ENCODE peak calls at places on chromosomes 16 and 17, in six cellular contexts. U is IMR-90, P is neuronal stem cell, H is H1, B is mesenchymal stem cell, C is mesendoderm. V is an unnamed sample.

GRCh38 chr17:44444735-44445105 is 55.3 kb upstream of the ITGA2B start:
- DNase-seq in B (peak; percentile 85), H (no peak), U (peak; percentile 97), P (no peak), C (no peak), V (no peak)

GRCh38 chr16:84699147-84699711 is 571 bp upstream of the USP10 start:
- DNase-seq in H (no peak), P (no peak), U (no peak), C (no peak), B (no peak), V (no peak)

GRCh38 chr17:61202564-61202963 is 197.1 kb upstream of the TBX2 start:
- DNase-seq in B (peak; percentile 49), C (no peak), P (no peak), H (no peak), U (peak; percentile 81), V (no peak)

GRCh38 chr17:12680407-12680897 is 14.8 kb downstream of the MYOCD start:
- DNase-seq in U (peak; percentile 34), B (no peak), P (no peak), H (no peak), C (no peak), V (no peak)

GRCh38 chr17:40307691-40308289 is 1.2 kb upstream of the RARA start:
- DNase-seq in H (no peak), B (peak; percentile 68), U (no peak), P (no peak), C (no peak), V (no peak)

GRCh38 chr16:84368327-84368996 is at the start of gene ATP2C2:
- DNase-seq in H (peak; percentile 66), C (peak; percentile 75), P (no peak), B (no peak), U (no peak), V (peak; percentile 92)

GRCh38 chr16:89055313-89055712 is 38.3 kb upstream of the ACSF3 start:
- DNase-seq in B (no peak), C (no peak), H (no peak), U (no peak), P (no peak), V (no peak)

GRCh38 chr17:4313482-4314114 is 49.8 kb upstream of the ANKFY1 start:
- DNase-seq in H (no peak), B (peak; percentile 44), P (no peak), C (no peak), U (no peak), V (no peak)

GRCh38 chr17:79047923-79048825 is 24.2 kb downstream of the C1QTNF1 start:
- DNase-seq in B (no peak), P (no peak), H (no peak), U (no peak), C (no peak), V (no peak)

GRCh38 chr17:18916816-18917496 is 35.0 kb upstream of the SLC5A10 start:
- DNase-seq in P (no peak), U (peak; percentile 45), C (no peak), H (no peak), B (no peak), V (no peak)

GRCh38 chr16:86222965-86223551 is 287.3 kb upstream of the FOXF1 start:
- DNase-seq in H (no peak), C (no peak), B (peak; percentile 97), P (no peak), U (peak; percentile 98), V (no peak)

GRCh38 chr17:2214887-2215615 is 88.5 kb downstream of the SMG6 start:
- DNase-seq in B (peak; percentile 93), H (no peak), U (peak; percentile 88), P (no peak), C (no peak), V (no peak)

GRCh38 chr17:57045868-57046671 is 39.0 kb upstream of the AKAP1 start:
- DNase-seq in H (no peak), B (no peak), C (no peak), P (no peak), U (no peak), V (peak; percentile 68)

GRCh38 chr16:88900653-88901052 is 34.2 kb upstream of the PABPN1L start:
- DNase-seq in H (no peak), P (no peak), B (no peak), C (no peak), U (no peak), V (no peak)

GRCh38 chr17:82978354-82978753 is 101.1 kb upstream of the METRNL start:
- DNase-seq in H (no peak), P (no peak), B (no peak), C (no peak), U (no peak), V (no peak)

GRCh38 chr17:56292628-56293027 is 139.4 kb downstream of the ANKFN1 start:
- DNase-seq in H (no peak), B (no peak), U (no peak), P (no peak), C (no peak), V (no peak)

GRCh38 chr16:83137326-83137770 is 510.6 kb downstream of the CDH13 start:
- DNase-seq in B (peak; percentile 86), H (no peak), U (peak; percentile 83), C (no peak), P (peak; percentile 24), V (no peak)

GRCh38 chr17:76840443-76840767 is 27.8 kb upstream of the MGAT5B start:
- DNase-seq in H (no peak), P (peak; percentile 21), U (no peak), B (no peak), C (no peak), V (peak; percentile 57)

GRCh38 chr16:23377071-23377931 is 75.2 kb downstream of the SCNN1B start:
- DNase-seq in P (no peak), C (no peak), B (no peak), H (no peak), U (no peak), V (no peak)

DNA sequence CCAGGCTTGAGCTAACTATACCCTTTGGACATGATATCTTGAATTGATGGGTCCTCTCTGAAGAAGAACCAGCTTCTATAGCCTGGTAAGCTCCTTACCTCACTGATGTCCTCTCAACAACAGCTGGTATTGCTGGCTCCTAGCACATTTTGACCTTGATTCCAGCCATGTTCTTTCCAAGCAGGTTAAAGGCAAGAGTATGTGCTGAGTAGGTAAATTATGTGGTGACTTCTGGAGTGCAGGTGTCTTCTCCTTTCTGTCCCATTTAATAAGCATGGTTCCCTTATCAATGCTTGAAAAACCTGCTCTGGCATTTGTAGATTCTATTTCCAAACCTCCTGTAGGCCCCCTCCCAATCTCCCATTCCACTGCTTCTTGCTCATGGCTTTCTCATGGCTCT is 300.1 kb downstream of the UTP18 start:
- DNase-seq in B (no peak), H (no peak), C (no peak), P (no peak), U (no peak), V (no peak)
- H2BK15ac ChIP-seq in B (no peak overlapping the region), H (no peak overlapping the region), C (no peak overlapping the region), P (no peak overlapping the region), U (no peak overlapping the region), V (no peak overlapping the region)

GRCh38 chr16:67880584-67880983 is 4.1 kb upstream of the NRN1L start:
- DNase-seq in P (no peak), H (no peak), C (no peak), U (no peak), B (no peak), V (no peak)
- H2BK15ac ChIP-seq in P (no peak overlapping the region), H (no peak overlapping the region), C (no peak overlapping the region), U (no peak overlapping the region), B (no peak overlapping the region), V (no peak overlapping the region)

GRCh38 chr16:47465919-47466630 is 4.9 kb downstream of the PHKB start:
- DNase-seq in B (no peak), U (no peak), H (no peak), P (no peak), C (no peak), V (no peak)
- H2BK15ac ChIP-seq in B (no peak overlapping the region), U (no peak overlapping the region), H (no peak overlapping the region), P (no peak overlapping the region), C (no peak overlapping the region), V (no peak overlapping the region)

GRCh38 chr17:41919840-41920579 is 1.3 kb upstream of the ACLY start:
- DNase-seq in H (no peak), P (no peak), C (peak; percentile 86), U (peak; percentile 33), B (no peak), V (peak; percentile 62)
- H2BK15ac ChIP-seq in H (peak overlapping the region; percentile 65), P (no peak overlapping the region), C (no peak overlapping the region), U (no peak overlapping the region), B (no peak overlapping the region), V (no peak overlapping the region)

DNA sequence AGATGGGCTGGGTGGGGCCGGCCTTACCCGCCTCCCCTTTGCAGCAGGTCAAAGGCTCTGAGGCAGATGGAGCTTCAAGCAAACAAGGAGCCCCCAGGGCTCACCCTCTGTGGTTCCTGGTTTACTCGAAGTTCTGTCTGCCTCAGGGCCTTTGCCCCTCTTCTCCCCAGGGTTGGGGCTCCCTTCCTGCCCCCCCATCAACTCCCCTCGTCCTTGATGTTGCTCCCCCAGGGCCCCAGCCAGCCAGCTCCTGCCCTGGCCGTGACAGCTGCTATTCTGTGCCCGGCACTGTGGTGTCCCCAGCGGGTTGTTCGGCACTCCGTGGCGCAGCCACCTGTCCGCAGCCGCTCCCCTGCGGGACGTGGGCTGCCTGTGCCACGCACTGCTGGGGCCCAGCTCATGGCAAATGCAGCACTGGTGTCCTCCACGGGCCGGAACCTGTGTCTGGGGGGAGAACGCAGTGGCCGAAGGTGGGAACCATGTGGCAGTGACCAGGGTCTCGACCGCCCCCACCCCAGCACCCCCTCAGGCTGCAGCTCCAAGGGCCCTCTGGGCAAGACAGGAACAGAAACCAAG is 4.3 kb upstream of the METRN start:
- DNase-seq in P (no peak), B (no peak), C (no peak), U (no peak), H (no peak), V (no peak)
- H2BK15ac ChIP-seq in P (peak overlapping the region; percentile 99), B (no peak overlapping the region), C (no peak overlapping the region), U (no peak overlapping the region), H (peak overlapping the region; percentile 61), V (no peak overlapping the region)

GRCh38 chr17:6305613-6306360 is 129.1 kb downstream of the AIPL1 start:
- DNase-seq in B (no peak), H (no peak), U (no peak), P (no peak), C (no peak), V (no peak)

GRCh38 chr17:6299275-6299674 is 135.6 kb downstream of the AIPL1 start:
- DNase-seq in P (no peak), H (no peak), B (no peak), C (no peak), U (no peak), V (no peak)

GRCh38 chr17:6306820-6307219 is 128.1 kb downstream of the AIPL1 start:
- DNase-seq in B (no peak), H (no peak), U (no peak), C (no peak), P (no peak), V (no peak)

GRCh38 chr17:6304894-6305612 is 129.9 kb downstream of the AIPL1 start:
- DNase-seq in H (no peak), P (no peak), C (no peak), B (no peak), U (no peak), V (no peak)

GRCh38 chr17:6303664-6304063 is 131.3 kb downstream of the AIPL1 start:
- DNase-seq in H (no peak), P (peak; percentile 71), U (no peak), B (peak; percentile 32), C (peak; percentile 70), V (peak; percentile 70)
- H2BK15ac ChIP-seq in H (no peak overlapping the region), P (no peak overlapping the region), U (no peak overlapping the region), B (no peak overlapping the region), C (no peak overlapping the region), V (no peak overlapping the region)

DNA sequence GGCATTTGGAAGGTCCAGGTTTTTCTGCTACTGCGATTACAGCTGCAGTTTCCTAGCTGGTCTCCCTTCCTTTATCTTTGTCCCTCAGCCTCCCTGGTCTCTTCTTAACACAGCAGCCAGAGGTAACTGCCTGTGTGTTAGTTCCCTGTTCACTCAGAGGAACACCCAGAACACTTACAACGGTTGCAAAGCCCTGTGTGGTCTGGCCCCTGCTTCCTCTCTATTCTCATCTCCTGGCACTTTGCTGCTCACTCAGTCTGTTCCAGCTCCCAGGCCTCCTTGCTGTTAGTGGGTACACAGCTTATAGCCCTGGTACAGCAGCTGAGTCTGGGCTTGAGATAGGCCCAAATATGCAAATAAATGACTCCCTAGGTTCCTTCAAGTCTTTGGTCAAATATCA is 16.4 kb downstream of the NTN1 start:
- DNase-seq in H (no peak), U (no peak), B (no peak), C (no peak), P (no peak), V (no peak)
- H2BK15ac ChIP-seq in H (no peak overlapping the region), U (no peak overlapping the region), B (no peak overlapping the region), C (no peak overlapping the region), P (no peak overlapping the region), V (no peak overlapping the region)